ENCODE peak calls at places on chromosome 11, in four cellular contexts. M is CD4-positive, alpha-beta memory T cell; G is KG1; A is non-pigmented ciliary epithelial cell. N is an unnamed sample.

GRCh38 chr11:113446112-113446511 is 29.1 kb downstream of the DRD2 start:
- DNase-seq in G (no peak), M (no peak), A (peak), N (no peak)

GRCh38 chr11:70098936-70099335 is 20.8 kb downstream of the ANO1 start:
- DNase-seq in A (no peak), M (no peak), G (no peak), N (no peak)

GRCh38 chr11:32231909-32232493 is 141.1 kb downstream of the RCN1 start:
- DNase-seq in M (no peak), A (no peak), G (no peak), N (no peak)

GRCh38 chr11:17063171-17064002 is 14.1 kb downstream of the RPS13 start:
- DNase-seq in A (no peak), G (peak), M (peak), N (no peak)

GRCh38 chr11:100687032-100687629 is at the start of gene ARHGAP42:
- DNase-seq in A (no peak), G (peak), M (no peak), N (no peak)

GRCh38 chr11:291281-292210 is 2.6 kb downstream of the PGGHG start:
- DNase-seq in G (no peak), A (no peak), M (no peak), N (peak)

GRCh38 chr11:69131644-69132300 is 24.0 kb upstream of the SMIM38 start:
- DNase-seq in M (no peak), G (no peak), A (peak), N (no peak)

GRCh38 chr11:69099193-69099592 is 50.5 kb downstream of the TPCN2 start:
- DNase-seq in A (no peak), G (no peak), M (no peak), N (no peak)

GRCh38 chr11:66227700-66228099 is 40.7 kb upstream of the RAB1B start:
- DNase-seq in A (no peak), G (no peak), M (no peak), N (no peak)

GRCh38 chr11:129460714-129461113 is 85.1 kb downstream of the BARX2 start:
- DNase-seq in M (no peak), G (no peak), A (no peak), N (no peak)

GRCh38 chr11:17612221-17613188 is 65.4 kb downstream of the OTOG start:
- DNase-seq in G (no peak), M (no peak), A (no peak), N (no peak)

GRCh38 chr11:126716456-126717083 is 284.0 kb downstream of the KIRREL3 start:
- DNase-seq in G (peak), A (peak), M (no peak), N (no peak)

GRCh38 chr11:1468473-1469066 is 18.0 kb downstream of the MOB2 start:
- DNase-seq in G (no peak), M (no peak), A (no peak), N (no peak)

GRCh38 chr11:11036185-11037161 is 178.6 kb upstream of the ZBED5 start:
- DNase-seq in A (peak), M (peak), G (peak), N (no peak)

GRCh38 chr11:124971810-124972209 is 17.8 kb downstream of the CCDC15 start:
- DNase-seq in A (no peak), G (no peak), M (no peak), N (no peak)

GRCh38 chr11:46745995-46746394 is 27.0 kb downstream of the F2 start:
- DNase-seq in A (no peak), G (no peak), M (no peak), N (no peak)

GRCh38 chr11:2089536-2090165 is 49.5 kb downstream of the IGF2 start:
- DNase-seq in G (no peak), M (peak), A (no peak), N (no peak)

GRCh38 chr11:106344392-106344791 is 266.9 kb downstream of the AASDHPPT start:
- DNase-seq in A (peak), G (no peak), M (no peak), N (no peak)

GRCh38 chr11:104705475-104706195 is 192.6 kb downstream of the CASP12 start:
- DNase-seq in M (peak), G (peak), A (no peak), N (no peak)

GRCh38 chr11:28756977-28757376 is 648.8 kb downstream of the METTL15 start:
- DNase-seq in M (no peak), A (peak), G (no peak), N (no peak)

GRCh38 chr11:69384548-69385465 is 90.9 kb downstream of the MYEOV start:
- DNase-seq in G (no peak), A (no peak), M (no peak), N (peak)

GRCh38 chr11:114099392-114100178 is 40.1 kb downstream of the ZBTB16 start:
- DNase-seq in M (no peak), G (no peak), A (no peak), N (no peak)

GRCh38 chr11:117010808-117011540 is 87.3 kb downstream of the SIK3 start:
- DNase-seq in M (no peak), G (no peak), A (peak), N (no peak)

GRCh38 chr11:44711113-44711512 is 15.6 kb upstream of the TSPAN18 start:
- DNase-seq in G (no peak), A (no peak), M (no peak), N (no peak)

GRCh38 chr11:112780351-112781043 is 180.7 kb upstream of the NCAM1 start:
- DNase-seq in G (no peak), M (no peak), A (no peak), N (no peak)

GRCh38 chr11:8793114-8793777 is 110.7 kb downstream of the RPL27A start:
- DNase-seq in G (no peak), A (no peak), M (no peak), N (no peak)

GRCh38 chr11:86488553-86488952 is 113.9 kb downstream of the CCDC81 start:
- DNase-seq in G (no peak), M (no peak), A (no peak), N (no peak)

GRCh38 chr11:36037031-36037430 is 93.2 kb downstream of the LDLRAD3 start:
- DNase-seq in G (no peak), A (no peak), M (no peak), N (no peak)

GRCh38 chr11:120108154-120108784 is 29.6 kb downstream of the TRIM29 start:
- DNase-seq in M (peak), G (peak), A (no peak), N (no peak)

GRCh38 chr11:80097146-80097545 is 656.3 kb upstream of the TENM4 start:
- DNase-seq in A (no peak), G (no peak), M (no peak), N (no peak)

GRCh38 chr11:772429-773390 is 4.6 kb downstream of the GATD1 start:
- DNase-seq in G (no peak), M (no peak), A (no peak), N (peak)

GRCh38 chr11:123103326-123103980 is 41.5 kb upstream of the HSPA8 start:
- DNase-seq in G (peak), A (no peak), M (peak), N (no peak)

GRCh38 chr11:121464352-121464946 is 11.7 kb upstream of the SORL1-AS1 start:
- DNase-seq in M (peak), A (peak), G (peak), N (no peak)